ENCODE peak calls at places on chromosomes 12 and 14, in four cellular contexts. N is AG09309, T is choroid plexus epithelial cell, H is SK-N-SH. D is an unnamed sample.
A peak's percentile ranks its signal among the peaks of the same experiment; 100 is the strongest.

GRCh38 chr12:5941907-5942306 is 3.2 kb downstream of the ANO2 start:
- DNase-seq in N (no peak), T (no peak), H (no peak), D (no peak)

GRCh38 chr14:61860294-61860918 is 98.2 kb downstream of the SNAPC1 start:
- DNase-seq in N (peak; percentile 17), T (peak; percentile 71), H (peak; percentile 65), D (no peak)

GRCh38 chr14:23351681-23352505 is 794 bp downstream of the SLC22A17 start:
- DNase-seq in N (no peak), T (no peak), H (peak; percentile 93), D (no peak)

GRCh38 chr12:107014050-107014449 is 27.1 kb upstream of the MTERF2 start:
- DNase-seq in N (no peak), T (no peak), H (no peak), D (no peak)

GRCh38 chr12:53152390-53152789 is 28.1 kb upstream of the ZNF740 start:
- DNase-seq in N (no peak), T (no peak), H (no peak), D (no peak)

GRCh38 chr14:80385340-80385739 is 174.0 kb upstream of the DIO2 start:
- DNase-seq in N (no peak), T (no peak), H (no peak), D (no peak)

GRCh38 chr14:67395876-67396189 is 16.1 kb downstream of the PLEK2 start:
- DNase-seq in N (no peak), T (no peak), H (no peak), D (no peak)

GRCh38 chr12:108468149-108468968 is 46.7 kb upstream of the FICD start:
- DNase-seq in N (no peak), T (peak; percentile 56), H (no peak), D (no peak)

GRCh38 chr12:45415393-45415817 is 199.5 kb downstream of the ANO6 start:
- DNase-seq in N (peak; percentile 99), T (peak; percentile 98), H (no peak), D (peak; percentile 86)

GRCh38 chr14:58082491-58083098 is 69.4 kb downstream of the ARMH4 start:
- DNase-seq in N (peak; percentile 62), T (peak; percentile 93), H (no peak), D (no peak)

GRCh38 chr12:116712458-116713303 is 25.2 kb downstream of the SPRING1 start:
- DNase-seq in N (no peak), T (no peak), H (no peak), D (no peak)

GRCh38 chr12:53004178-53004577 is 2.1 kb upstream of the EIF4B start:
- DNase-seq in N (no peak), T (peak; percentile 54), H (no peak), D (no peak)

GRCh38 chr12:89325495-89325894 is 26.8 kb downstream of the DUSP6 start:
- DNase-seq in N (no peak), T (no peak), H (no peak), D (no peak)

GRCh38 chr12:57272337-57273151 is 21.6 kb upstream of the STAC3 start:
- DNase-seq in N (no peak), T (peak; percentile 20), H (peak; percentile 49), D (no peak)

GRCh38 chr12:19908825-19909224 is 459.5 kb upstream of the PDE3A start:
- DNase-seq in N (no peak), T (no peak), H (no peak), D (no peak)

GRCh38 chr12:125211464-125211863 is 146.2 kb downstream of the AACS start:
- DNase-seq in N (no peak), T (no peak), H (no peak), D (no peak)

GRCh38 chr14:105193916-105194782 is 13.0 kb upstream of the NUDT14 start:
- DNase-seq in N (no peak), T (no peak), H (peak; percentile 93), D (no peak)

GRCh38 chr12:108694812-108695278 is 36.5 kb downstream of the CORO1C start:
- DNase-seq in N (no peak), T (no peak), H (no peak), D (no peak)

GRCh38 chr12:116455540-116456306 is 103.5 kb upstream of the MAP1LC3B2 start:
- DNase-seq in N (peak; percentile 80), T (peak; percentile 95), H (peak; percentile 38), D (peak; percentile 87)

GRCh38 chr14:35414365-35414764 is 9.8 kb upstream of the NFKBIA start:
- DNase-seq in N (no peak), T (peak; percentile 72), H (no peak), D (no peak)

GRCh38 chr14:69288001-69288771 is 28.2 kb downstream of the GALNT16 start:
- DNase-seq in N (peak; percentile 72), T (peak; percentile 80), H (peak; percentile 50), D (no peak)

GRCh38 chr12:67322580-67322979 is 53.4 kb downstream of the CAND1 start:
- DNase-seq in N (no peak), T (no peak), H (no peak), D (no peak)

GRCh38 chr12:66714709-66715108 is 35.8 kb upstream of the GRIP1 start:
- DNase-seq in N (no peak), T (no peak), H (no peak), D (no peak)

GRCh38 chr14:32761381-32761968 is 177.2 kb upstream of the NPAS3 start:
- DNase-seq in N (no peak), T (peak; percentile 58), H (no peak), D (no peak)

GRCh38 chr12:1619599-1619998 is 9.4 kb upstream of the WNT5B start:
- DNase-seq in N (no peak), T (no peak), H (no peak), D (peak; percentile 57)

GRCh38 chr14:24339284-24340151 is at the start of gene RIPK3:
- DNase-seq in N (no peak), T (no peak), H (no peak), D (no peak)

GRCh38 chr12:19436931-19437330 is 2.4 kb upstream of the AEBP2 start:
- DNase-seq in N (no peak), T (no peak), H (no peak), D (peak; percentile 18)

GRCh38 chr12:101415228-101415627 is 7.7 kb upstream of the ARL1 start:
- DNase-seq in N (no peak), T (no peak), H (no peak), D (no peak)

GRCh38 chr12:122721057-122721545 is 4.5 kb upstream of the HCAR3 start:
- DNase-seq in N (no peak), T (peak; percentile 77), H (no peak), D (no peak)

GRCh38 chr12:24201258-24201970 is 251.9 kb upstream of the SOX5 start:
- DNase-seq in N (no peak), T (no peak), H (no peak), D (no peak)

GRCh38 chr14:76022991-76023390 is 37.4 kb downstream of the IFT43 start:
- DNase-seq in N (no peak), T (no peak), H (no peak), D (no peak)

GRCh38 chr12:88298761-88299242 is 156.7 kb downstream of the TMTC3 start:
- DNase-seq in N (peak; percentile 33), T (peak; percentile 82), H (no peak), D (no peak)

GRCh38 chr14:30299915-30300314 is 259.0 kb upstream of the G2E3 start:
- DNase-seq in N (no peak), T (no peak), H (no peak), D (no peak)

GRCh38 chr12:131460516-131460915 is 250.4 kb upstream of the SFSWAP start:
- DNase-seq in N (no peak), T (no peak), H (no peak), D (peak; percentile 34)

GRCh38 chr12:104154286-104154685 is 16.3 kb upstream of the NFYB start:
- DNase-seq in N (no peak), T (no peak), H (no peak), D (no peak)

GRCh38 chr14:90060965-90061848 is 587 bp upstream of the KCNK13 start:
- DNase-seq in N (no peak), T (no peak), H (peak; percentile 65), D (peak; percentile 70)

GRCh38 chr14:53017837-53018236 is 67.0 kb upstream of the FERMT2 start:
- DNase-seq in N (no peak), T (no peak), H (no peak), D (no peak)

GRCh38 chr12:87155616-87156015 is 873.6 kb downstream of the C12orf50 start:
- DNase-seq in N (peak; percentile 17), T (peak; percentile 85), H (no peak), D (no peak)

DNA sequence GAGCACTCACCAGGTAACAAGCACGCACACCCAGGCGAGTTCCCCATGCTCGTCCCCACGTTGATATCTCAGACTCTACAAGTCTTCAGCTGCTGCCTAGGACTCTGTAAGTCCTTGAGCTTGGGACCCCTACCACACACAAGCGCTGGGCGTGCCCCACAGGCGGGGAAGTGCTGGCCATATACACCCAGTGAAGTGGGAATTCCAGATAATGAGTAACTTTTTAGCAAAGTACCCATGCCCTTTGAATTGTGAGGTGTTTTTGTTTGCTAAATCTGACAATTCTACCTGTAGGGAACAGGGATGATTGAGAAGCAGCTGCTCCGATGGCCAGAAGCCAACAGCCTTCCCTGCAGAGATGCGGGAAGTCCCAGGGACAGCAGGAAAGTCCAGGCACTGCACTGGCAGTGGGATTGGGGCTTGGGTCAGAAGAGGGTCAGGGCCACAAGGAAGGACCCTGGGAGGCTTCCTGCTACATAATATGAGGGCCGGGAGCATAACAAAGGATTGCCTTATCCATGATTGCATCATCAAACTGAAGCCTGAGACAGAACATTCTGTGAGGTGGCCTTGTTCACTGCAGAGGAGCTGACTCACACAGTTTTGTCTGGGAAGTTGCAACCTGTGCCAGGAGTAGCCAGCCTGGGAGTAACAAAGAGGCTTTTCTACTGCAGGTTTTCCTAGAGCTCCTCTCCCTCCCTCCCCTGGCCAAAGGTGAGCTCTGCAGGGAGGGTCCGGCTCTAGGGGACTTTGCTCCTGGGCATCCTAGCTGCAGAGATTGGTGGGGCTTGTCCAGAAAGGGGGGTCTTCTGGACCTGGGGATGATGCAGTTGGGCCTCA is 13.2 kb upstream of the SERPINA3 start:
- DNase-seq in N (peak; percentile 86), T (peak; percentile 99), H (no peak), D (peak; percentile 82)
- TF ChIP-seq CTCF in N (no peak), T (peak; percentile 37), H (peak; percentile 31), D (no peak)

GRCh38 chr12:49225551-49226166 is 36.8 kb upstream of the TUBA1A start:
- DNase-seq in N (no peak), T (peak; percentile 77), H (no peak), D (no peak)
- TF ChIP-seq CTCF in N (no peak), T (peak; percentile 49), H (peak; percentile 39), D (no peak)

GRCh38 chr12:6943719-6944380 is at the start of the genes C12orf57 and RNU7-1:
- DNase-seq in N (peak; percentile 66), T (peak; percentile 89), H (peak; percentile 86), D (peak; percentile 94)

GRCh38 chr12:6945613-6946012 is 1.8 kb downstream of the C12orf57 start:
- DNase-seq in N (no peak), T (no peak), H (peak; percentile 15), D (no peak)

GRCh38 chr12:6946033-6946919 is 2.5 kb downstream of the C12orf57 start:
- DNase-seq in N (no peak), T (no peak), H (peak; percentile 33), D (peak; percentile 92)

GRCh38 chr12:6943387-6943718 is 263 bp upstream of the RNU7-1 start:
- DNase-seq in N (peak; percentile 81), T (peak; percentile 98), H (peak; percentile 91), D (peak; percentile 92)

GRCh38 chr12:6944381-6945186 is 762 bp downstream of the C12orf57 start:
- DNase-seq in N (peak; percentile 64), T (peak; percentile 94), H (peak; percentile 93), D (peak; percentile 99)
- TF ChIP-seq CTCF in N (peak; percentile 81), T (peak; percentile 86), H (peak; percentile 76), D (no peak)

DNA sequence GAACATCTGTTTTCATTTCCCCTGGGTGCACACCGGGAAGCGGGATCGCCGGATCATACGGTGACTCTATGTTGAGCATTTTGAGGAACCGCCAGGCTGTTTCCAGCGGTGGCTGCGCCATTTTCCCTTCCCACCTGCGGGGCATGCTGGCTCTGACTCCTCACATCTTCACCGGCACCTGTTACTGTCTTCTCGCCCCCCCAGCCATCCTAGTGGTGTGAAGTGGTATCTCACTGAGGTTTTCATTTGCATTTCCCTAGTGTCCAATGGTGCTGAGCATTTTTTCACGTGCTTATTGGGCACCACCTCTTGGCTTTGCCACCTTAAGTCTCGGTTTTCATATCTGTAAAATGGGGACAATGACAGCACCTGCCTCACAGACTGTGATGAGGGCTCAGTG is 44.1 kb upstream of the EML1 start:
- DNase-seq in N (no peak), T (no peak), H (no peak), D (no peak)
- TF ChIP-seq CTCF in N (peak; percentile 22), T (peak; percentile 32), H (peak; percentile 38), D (no peak)

D was measured in lower leg skin.